ENCODE peak calls at places on chromosomes 16 and 17, in six cellular contexts. One of them, this sample, is unnamed.

GRCh38 chr17:19426631-19427030 is 15.6 kb downstream of the RNF112 start:
- DNase-seq in activated CD8-positive, alpha-beta T cell treated with anti-CD3 and anti-CD28 coated beads for 36 hours: no peak
- DNase-seq in EH: no peak
- DNase-seq in HTR-8/SVneo: no peak
- DNase-seq in heart right ventricle: no peak
- DNase-seq in hepatic stellate cell: no peak
- DNase-seq in this sample: no peak

GRCh38 chr17:79970576-79971068 is 65.0 kb downstream of the TBC1D16 start:
- DNase-seq in heart right ventricle: no peak
- DNase-seq in EH: peak; percentile 18
- DNase-seq in activated CD8-positive, alpha-beta T cell treated with anti-CD3 and anti-CD28 coated beads for 36 hours: peak; percentile 55
- DNase-seq in HTR-8/SVneo: no peak
- DNase-seq in hepatic stellate cell: no peak
- DNase-seq in this sample: peak; percentile 44

GRCh38 chr16:85003076-85003475 is 8.3 kb downstream of the ZDHHC7 start:
- DNase-seq in activated CD8-positive, alpha-beta T cell treated with anti-CD3 and anti-CD28 coated beads for 36 hours: no peak
- DNase-seq in hepatic stellate cell: no peak
- DNase-seq in EH: no peak
- DNase-seq in heart right ventricle: no peak
- DNase-seq in HTR-8/SVneo: no peak
- DNase-seq in this sample: no peak

GRCh38 chr17:4722678-4723240 is 8.5 kb upstream of the MED11 start:
- DNase-seq in HTR-8/SVneo: no peak
- DNase-seq in EH: no peak
- DNase-seq in activated CD8-positive, alpha-beta T cell treated with anti-CD3 and anti-CD28 coated beads for 36 hours: no peak
- DNase-seq in hepatic stellate cell: no peak
- DNase-seq in heart right ventricle: no peak
- DNase-seq in this sample: no peak

GRCh38 chr17:50177476-50177875 is 11.7 kb downstream of the SGCA start:
- DNase-seq in activated CD8-positive, alpha-beta T cell treated with anti-CD3 and anti-CD28 coated beads for 36 hours: no peak
- DNase-seq in heart right ventricle: no peak
- DNase-seq in EH: no peak
- DNase-seq in hepatic stellate cell: no peak
- DNase-seq in HTR-8/SVneo: no peak
- DNase-seq in this sample: peak; percentile 10

GRCh38 chr17:45236002-45236606 is 14.4 kb downstream of the FMNL1 start:
- DNase-seq in heart right ventricle: no peak
- DNase-seq in HTR-8/SVneo: no peak
- DNase-seq in EH: no peak
- DNase-seq in activated CD8-positive, alpha-beta T cell treated with anti-CD3 and anti-CD28 coated beads for 36 hours: no peak
- DNase-seq in hepatic stellate cell: no peak
- DNase-seq in this sample: no peak

GRCh38 chr17:35129973-35130351 is 8.5 kb downstream of the FNDC8 start:
- DNase-seq in activated CD8-positive, alpha-beta T cell treated with anti-CD3 and anti-CD28 coated beads for 36 hours: no peak
- DNase-seq in EH: no peak
- DNase-seq in hepatic stellate cell: no peak
- DNase-seq in heart right ventricle: no peak
- DNase-seq in HTR-8/SVneo: no peak
- DNase-seq in this sample: peak; percentile 25

GRCh38 chr17:64219571-64219970 is 43.5 kb downstream of the TEX2 start:
- DNase-seq in activated CD8-positive, alpha-beta T cell treated with anti-CD3 and anti-CD28 coated beads for 36 hours: no peak
- DNase-seq in EH: no peak
- DNase-seq in heart right ventricle: no peak
- DNase-seq in HTR-8/SVneo: no peak
- DNase-seq in hepatic stellate cell: no peak
- DNase-seq in this sample: no peak

GRCh38 chr17:66584927-66585326 is 250.0 kb upstream of the CACNG5 start:
- DNase-seq in EH: no peak
- DNase-seq in heart right ventricle: no peak
- DNase-seq in activated CD8-positive, alpha-beta T cell treated with anti-CD3 and anti-CD28 coated beads for 36 hours: no peak
- DNase-seq in hepatic stellate cell: no peak
- DNase-seq in HTR-8/SVneo: no peak
- DNase-seq in this sample: no peak

GRCh38 chr17:72719582-72720493 is 372.6 kb downstream of the SLC39A11 start:
- DNase-seq in EH: no peak
- DNase-seq in HTR-8/SVneo: no peak
- DNase-seq in activated CD8-positive, alpha-beta T cell treated with anti-CD3 and anti-CD28 coated beads for 36 hours: peak; percentile 87
- DNase-seq in heart right ventricle: no peak
- DNase-seq in hepatic stellate cell: no peak
- DNase-seq in this sample: peak; percentile 65

GRCh38 chr17:82929011-82929622 is 89.3 kb upstream of the ZNF750 start:
- DNase-seq in hepatic stellate cell: no peak
- DNase-seq in EH: no peak
- DNase-seq in heart right ventricle: no peak
- DNase-seq in HTR-8/SVneo: no peak
- DNase-seq in activated CD8-positive, alpha-beta T cell treated with anti-CD3 and anti-CD28 coated beads for 36 hours: no peak
- DNase-seq in this sample: no peak

GRCh38 chr17:32502710-32503109 is 15.9 kb downstream of the CDK5R1 start:
- DNase-seq in hepatic stellate cell: no peak
- DNase-seq in HTR-8/SVneo: no peak
- DNase-seq in activated CD8-positive, alpha-beta T cell treated with anti-CD3 and anti-CD28 coated beads for 36 hours: no peak
- DNase-seq in EH: no peak
- DNase-seq in heart right ventricle: no peak
- DNase-seq in this sample: no peak

GRCh38 chr17:56898874-56899273 is 15.0 kb downstream of the TRIM25 start:
- DNase-seq in activated CD8-positive, alpha-beta T cell treated with anti-CD3 and anti-CD28 coated beads for 36 hours: no peak
- DNase-seq in hepatic stellate cell: no peak
- DNase-seq in HTR-8/SVneo: no peak
- DNase-seq in heart right ventricle: no peak
- DNase-seq in EH: peak; percentile 28
- DNase-seq in this sample: no peak

GRCh38 chr17:78359216-78359935 is 501 bp downstream of the SOCS3 start:
- DNase-seq in HTR-8/SVneo: no peak
- DNase-seq in activated CD8-positive, alpha-beta T cell treated with anti-CD3 and anti-CD28 coated beads for 36 hours: peak; percentile 46
- DNase-seq in hepatic stellate cell: peak; percentile 75
- DNase-seq in heart right ventricle: peak; percentile 43
- DNase-seq in EH: peak; percentile 61
- DNase-seq in this sample: peak; percentile 54

GRCh38 chr16:7345423-7345822 is 12.8 kb downstream of the RBFOX1 start:
- DNase-seq in activated CD8-positive, alpha-beta T cell treated with anti-CD3 and anti-CD28 coated beads for 36 hours: no peak
- DNase-seq in hepatic stellate cell: no peak
- DNase-seq in EH: no peak
- DNase-seq in heart right ventricle: peak; percentile 35
- DNase-seq in HTR-8/SVneo: no peak
- DNase-seq in this sample: no peak

GRCh38 chr17:17104036-17104435 is 61.8 kb downstream of the MPRIP start:
- DNase-seq in heart right ventricle: no peak
- DNase-seq in EH: no peak
- DNase-seq in hepatic stellate cell: no peak
- DNase-seq in HTR-8/SVneo: no peak
- DNase-seq in activated CD8-positive, alpha-beta T cell treated with anti-CD3 and anti-CD28 coated beads for 36 hours: no peak
- DNase-seq in this sample: no peak

GRCh38 chr16:67198238-67198734 is 645 bp upstream of the ELMO3 start:
- DNase-seq in activated CD8-positive, alpha-beta T cell treated with anti-CD3 and anti-CD28 coated beads for 36 hours: peak; percentile 42
- DNase-seq in heart right ventricle: no peak
- DNase-seq in EH: peak; percentile 44
- DNase-seq in HTR-8/SVneo: no peak
- DNase-seq in hepatic stellate cell: peak; percentile 85
- DNase-seq in this sample: peak; percentile 21

GRCh38 chr16:81730090-81731051 is 48.7 kb upstream of the PLCG2 start:
- DNase-seq in activated CD8-positive, alpha-beta T cell treated with anti-CD3 and anti-CD28 coated beads for 36 hours: peak; percentile 67
- DNase-seq in heart right ventricle: peak; percentile 89
- DNase-seq in hepatic stellate cell: peak; percentile 88
- DNase-seq in EH: peak; percentile 83
- DNase-seq in HTR-8/SVneo: peak; percentile 82
- DNase-seq in this sample: peak; percentile 76

GRCh38 chr16:49934557-49935260 is 78.8 kb upstream of the ZNF423 start:
- DNase-seq in EH: no peak
- DNase-seq in hepatic stellate cell: no peak
- DNase-seq in heart right ventricle: no peak
- DNase-seq in activated CD8-positive, alpha-beta T cell treated with anti-CD3 and anti-CD28 coated beads for 36 hours: no peak
- DNase-seq in HTR-8/SVneo: no peak
- DNase-seq in this sample: no peak

GRCh38 chr17:10025976-10026785 is 121.1 kb upstream of the RCVRN start:
- DNase-seq in EH: no peak
- DNase-seq in activated CD8-positive, alpha-beta T cell treated with anti-CD3 and anti-CD28 coated beads for 36 hours: no peak
- DNase-seq in heart right ventricle: no peak
- DNase-seq in hepatic stellate cell: no peak
- DNase-seq in HTR-8/SVneo: no peak
- DNase-seq in this sample: no peak

GRCh38 chr16:49495151-49495566 is 121.6 kb downstream of the C16orf78 start:
- DNase-seq in HTR-8/SVneo: no peak
- DNase-seq in heart right ventricle: no peak
- DNase-seq in hepatic stellate cell: no peak
- DNase-seq in activated CD8-positive, alpha-beta T cell treated with anti-CD3 and anti-CD28 coated beads for 36 hours: no peak
- DNase-seq in EH: no peak
- DNase-seq in this sample: no peak

GRCh38 chr17:6454495-6455320 is 10.5 kb downstream of the PIMREG start:
- DNase-seq in activated CD8-positive, alpha-beta T cell treated with anti-CD3 and anti-CD28 coated beads for 36 hours: no peak
- DNase-seq in heart right ventricle: no peak
- DNase-seq in hepatic stellate cell: no peak
- DNase-seq in HTR-8/SVneo: no peak
- DNase-seq in EH: no peak
- DNase-seq in this sample: no peak

GRCh38 chr16:87636741-87637140 is 34.4 kb downstream of the JPH3 start:
- DNase-seq in hepatic stellate cell: no peak
- DNase-seq in activated CD8-positive, alpha-beta T cell treated with anti-CD3 and anti-CD28 coated beads for 36 hours: no peak
- DNase-seq in heart right ventricle: no peak
- DNase-seq in HTR-8/SVneo: no peak
- DNase-seq in EH: no peak
- DNase-seq in this sample: no peak

GRCh38 chr16:3745751-3746355 is 28.5 kb upstream of the TRAP1 start:
- DNase-seq in activated CD8-positive, alpha-beta T cell treated with anti-CD3 and anti-CD28 coated beads for 36 hours: no peak
- DNase-seq in EH: peak; percentile 18
- DNase-seq in hepatic stellate cell: no peak
- DNase-seq in heart right ventricle: no peak
- DNase-seq in HTR-8/SVneo: no peak
- DNase-seq in this sample: peak; percentile 70

GRCh38 chr16:83631006-83631405 is 176.8 kb upstream of the HSBP1 start:
- DNase-seq in HTR-8/SVneo: no peak
- DNase-seq in heart right ventricle: no peak
- DNase-seq in hepatic stellate cell: no peak
- DNase-seq in EH: peak; percentile 86
- DNase-seq in activated CD8-positive, alpha-beta T cell treated with anti-CD3 and anti-CD28 coated beads for 36 hours: no peak
- DNase-seq in this sample: no peak

GRCh38 chr17:68462381-68463210 is 5.3 kb upstream of the WIPI1 start:
- DNase-seq in EH: peak; percentile 81
- DNase-seq in HTR-8/SVneo: peak; percentile 88
- DNase-seq in hepatic stellate cell: peak; percentile 75
- DNase-seq in activated CD8-positive, alpha-beta T cell treated with anti-CD3 and anti-CD28 coated beads for 36 hours: peak; percentile 84
- DNase-seq in heart right ventricle: peak; percentile 65
- DNase-seq in this sample: peak; percentile 77

GRCh38 chr17:2691965-2692780 is 19.4 kb downstream of the CLUH start:
- DNase-seq in HTR-8/SVneo: no peak
- DNase-seq in hepatic stellate cell: no peak
- DNase-seq in heart right ventricle: no peak
- DNase-seq in EH: no peak
- DNase-seq in activated CD8-positive, alpha-beta T cell treated with anti-CD3 and anti-CD28 coated beads for 36 hours: no peak
- DNase-seq in this sample: no peak

GRCh38 chr17:59838196-59838911 is 54.4 kb downstream of the TUBD1 start:
- DNase-seq in activated CD8-positive, alpha-beta T cell treated with anti-CD3 and anti-CD28 coated beads for 36 hours: peak; percentile 45
- DNase-seq in heart right ventricle: no peak
- DNase-seq in hepatic stellate cell: no peak
- DNase-seq in EH: peak; percentile 44
- DNase-seq in HTR-8/SVneo: no peak
- DNase-seq in this sample: peak; percentile 63

GRCh38 chr17:81200695-81201580 is 21.8 kb downstream of the CEP131 start:
- DNase-seq in EH: peak; percentile 68
- DNase-seq in hepatic stellate cell: peak; percentile 87
- DNase-seq in heart right ventricle: no peak
- DNase-seq in activated CD8-positive, alpha-beta T cell treated with anti-CD3 and anti-CD28 coated beads for 36 hours: peak; percentile 43
- DNase-seq in HTR-8/SVneo: peak; percentile 40
- DNase-seq in this sample: peak; percentile 77

GRCh38 chr17:66775881-66776400 is 59.0 kb upstream of the CACNG5 start:
- DNase-seq in activated CD8-positive, alpha-beta T cell treated with anti-CD3 and anti-CD28 coated beads for 36 hours: no peak
- DNase-seq in heart right ventricle: no peak
- DNase-seq in HTR-8/SVneo: no peak
- DNase-seq in hepatic stellate cell: no peak
- DNase-seq in EH: no peak
- DNase-seq in this sample: no peak

GRCh38 chr17:17303847-17304490 is 796 bp downstream of the NT5M start:
- DNase-seq in activated CD8-positive, alpha-beta T cell treated with anti-CD3 and anti-CD28 coated beads for 36 hours: no peak
- DNase-seq in HTR-8/SVneo: no peak
- DNase-seq in heart right ventricle: no peak
- DNase-seq in hepatic stellate cell: no peak
- DNase-seq in EH: no peak
- DNase-seq in this sample: no peak

GRCh38 chr16:10920726-10921427 is 21.4 kb downstream of the DEXI start:
- DNase-seq in HTR-8/SVneo: no peak
- DNase-seq in heart right ventricle: no peak
- DNase-seq in hepatic stellate cell: no peak
- DNase-seq in EH: no peak
- DNase-seq in activated CD8-positive, alpha-beta T cell treated with anti-CD3 and anti-CD28 coated beads for 36 hours: no peak
- DNase-seq in this sample: no peak

GRCh38 chr17:45976755-45977505 is 22.1 kb upstream of the STH start:
- DNase-seq in HTR-8/SVneo: peak; percentile 59
- DNase-seq in heart right ventricle: no peak
- DNase-seq in EH: peak; percentile 22
- DNase-seq in activated CD8-positive, alpha-beta T cell treated with anti-CD3 and anti-CD28 coated beads for 36 hours: no peak
- DNase-seq in hepatic stellate cell: no peak
- DNase-seq in this sample: peak; percentile 44

This sample was measured in iris pigment epithelial cell.